ENCODE peak calls at places on chromosomes 13 and 19, in eight cellular contexts. X, R, W, O, T, I, M and K are unnamed samples.

GRCh38 chr13:29925457-29925856 is 75.0 kb upstream of the UBL3 start:
- DNase-seq in X (peak; percentile 38), R (peak; percentile 70), W (peak; percentile 4), O (no peak), T (peak; percentile 81), I (peak; percentile 90), M (peak; percentile 61), K (no peak)

GRCh38 chr19:8401981-8402411 is 11.1 kb upstream of the MARCHF2 start:
- DNase-seq in X (no peak), R (no peak), W (no peak), O (no peak), T (no peak), I (no peak), M (no peak), K (no peak)

GRCh38 chr13:93867481-93867880 is 612.0 kb downstream of the DCT start:
- DNase-seq in X (no peak), R (no peak), W (no peak), O (no peak), T (peak; percentile 76), I (no peak), M (no peak), K (no peak)

GRCh38 chr13:43113603-43114002 is 90.2 kb downstream of the DNAJC15 start:
- DNase-seq in X (no peak), R (no peak), W (no peak), O (no peak), T (no peak), I (no peak), M (no peak), K (no peak)

GRCh38 chr13:112161441-112162301 is 94.7 kb downstream of the SOX1 start:
- DNase-seq in X (no peak), R (no peak), W (no peak), O (no peak), T (no peak), I (no peak), M (no peak), K (no peak)

GRCh38 chr19:27986299-27986698 is 1226.7 kb downstream of the UQCRFS1 start:
- DNase-seq in X (no peak), R (no peak), W (no peak), O (no peak), T (no peak), I (no peak), M (no peak), K (no peak)

GRCh38 chr13:31107109-31107508 is 54.6 kb downstream of the HSPH1 start:
- DNase-seq in X (no peak), R (no peak), W (no peak), O (no peak), T (no peak), I (no peak), M (no peak), K (no peak)

GRCh38 chr13:100513987-100514670 is 74.5 kb downstream of the GGACT start:
- DNase-seq in X (no peak), R (no peak), W (no peak), O (no peak), T (peak; percentile 27), I (no peak), M (peak; percentile 33), K (no peak)

GRCh38 chr19:48401277-48401676 is 7.8 kb downstream of the GRIN2D start:
- DNase-seq in X (no peak), R (no peak), W (no peak), O (no peak), T (no peak), I (no peak), M (no peak), K (no peak)

GRCh38 chr13:99103536-99103935 is 97.1 kb upstream of the UBAC2 start:
- DNase-seq in X (no peak), R (peak; percentile 34), W (peak; percentile 74), O (no peak), T (no peak), I (no peak), M (no peak), K (no peak)

GRCh38 chr13:73364706-73365105 is 305.9 kb downstream of the KLF5 start:
- DNase-seq in X (no peak), R (no peak), W (no peak), O (no peak), T (no peak), I (no peak), M (no peak), K (no peak)

GRCh38 chr13:73367886-73368285 is 309.1 kb downstream of the KLF5 start:
- DNase-seq in X (no peak), R (no peak), W (no peak), O (no peak), T (no peak), I (no peak), M (no peak), K (no peak)

GRCh38 chr13:73366241-73366640 is 307.4 kb downstream of the KLF5 start:
- DNase-seq in X (no peak), R (no peak), W (no peak), O (no peak), T (no peak), I (no peak), M (no peak), K (no peak)

GRCh38 chr13:73365681-73366080 is 306.9 kb downstream of the KLF5 start:
- DNase-seq in X (no peak), R (no peak), W (no peak), O (no peak), T (no peak), I (no peak), M (no peak), K (peak; percentile 21)

GRCh38 chr13:73365240-73365639 is 306.4 kb downstream of the KLF5 start:
- DNase-seq in X (no peak), R (no peak), W (no peak), O (no peak), T (no peak), I (no peak), M (no peak), K (no peak)
- H3K4me3 ChIP-seq in X (no peak overlapping the region), R (no peak overlapping the region), W (no peak overlapping the region), O (no peak overlapping the region), T (no peak overlapping the region), I (no peak overlapping the region), M (no peak overlapping the region), K (no peak overlapping the region)

DNA sequence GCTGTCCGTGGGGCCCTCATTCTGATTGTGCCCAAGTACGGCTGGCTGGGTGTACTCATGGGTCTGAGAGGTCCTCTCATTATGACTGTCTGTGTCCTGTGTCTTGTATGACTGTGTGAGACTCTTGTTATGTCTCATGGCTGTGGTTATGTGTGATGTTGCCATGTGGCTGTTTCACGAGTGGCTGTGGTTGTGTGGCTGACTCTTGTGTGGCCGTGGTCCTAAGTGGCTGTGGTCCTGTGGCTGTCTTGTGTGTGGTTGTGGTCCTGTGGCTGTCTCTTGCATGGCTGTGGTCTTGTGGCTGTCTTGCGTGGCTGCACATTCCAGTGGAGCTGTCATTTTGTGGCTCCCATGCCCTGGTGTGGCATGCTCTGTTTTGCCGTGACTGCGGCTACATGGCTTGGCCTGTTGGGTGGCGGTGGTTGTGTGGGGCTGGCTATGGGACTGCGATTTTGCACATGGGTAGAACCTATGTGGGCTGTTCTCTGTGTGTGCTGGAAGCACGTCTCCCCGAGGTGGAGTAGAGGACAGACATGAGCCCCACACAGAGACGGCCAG is 2.5 kb downstream of the LYL1 start:
- DNase-seq in X (no peak), R (no peak), W (no peak), O (no peak), T (peak; percentile 32), I (no peak), M (no peak), K (no peak)
- H3K4me3 ChIP-seq in X (no peak overlapping the region), R (no peak overlapping the region), W (no peak overlapping the region), O (peak overlapping the region; percentile 52), T (no peak overlapping the region), I (no peak overlapping the region), M (no peak overlapping the region), K (no peak overlapping the region)

DNA sequence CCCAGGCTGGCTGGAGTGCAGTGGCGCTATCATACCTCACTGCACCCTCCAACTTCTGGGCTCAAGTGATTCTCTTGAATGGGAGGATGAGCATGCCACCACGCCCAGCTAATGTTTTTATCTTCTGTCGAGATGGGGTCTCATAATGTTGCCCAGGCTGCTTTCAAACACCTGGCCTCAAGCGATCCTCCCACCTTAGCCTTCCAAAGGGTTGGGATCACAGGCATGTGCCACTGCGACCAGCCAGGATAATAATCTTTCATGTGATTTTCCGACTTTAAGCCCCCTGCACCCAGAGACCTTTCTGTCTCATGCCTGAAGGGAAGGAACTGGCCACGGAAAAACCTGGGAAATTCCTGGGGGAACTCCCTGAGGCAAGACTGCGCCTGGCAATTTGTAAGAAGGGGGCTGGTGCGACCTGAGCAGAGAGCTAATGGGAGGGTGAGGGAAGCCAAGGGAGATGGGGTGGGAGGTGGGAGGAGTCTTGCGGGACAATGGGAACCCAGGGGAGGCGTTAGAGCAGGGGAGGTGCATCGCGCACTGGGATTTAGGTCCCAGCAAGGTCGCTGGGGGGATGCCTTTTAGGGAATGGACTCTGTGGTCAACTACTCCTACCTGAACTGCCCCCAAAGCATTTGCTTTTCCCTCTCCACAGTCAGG is 1.2 kb upstream of the CCDC124 start:
- DNase-seq in X (no peak), R (peak; percentile 38), W (no peak), O (peak; percentile 45), T (peak; percentile 6), I (no peak), M (no peak), K (no peak)
- H3K4me3 ChIP-seq in X (peak overlapping the region; percentile 81), R (peak overlapping the region; percentile 87), W (peak overlapping the region; percentile 99), O (peak overlapping the region; percentile 85), T (peak overlapping the region; percentile 84), I (peak overlapping the region; percentile 78), M (no peak overlapping the region), K (no peak overlapping the region)

DNA sequence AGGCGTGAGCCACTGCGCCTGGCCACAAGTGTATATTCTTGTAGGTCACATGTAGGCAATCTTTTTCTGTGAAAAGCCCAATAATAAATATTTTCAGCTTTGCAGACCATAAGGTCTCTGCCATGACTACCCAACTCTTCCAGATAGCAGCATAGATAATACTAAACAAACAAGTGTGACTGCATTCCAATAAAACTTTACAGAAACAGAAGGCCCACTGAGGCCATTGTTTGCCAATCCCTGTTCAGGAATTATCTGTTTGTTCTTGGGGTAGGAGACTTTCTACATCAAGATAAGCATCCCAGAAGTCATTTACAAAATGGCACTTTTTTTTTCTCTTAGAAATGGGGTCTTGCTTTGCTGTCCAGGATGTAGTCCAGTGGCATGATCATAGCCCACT is 2.8 kb upstream of the ZNF329 start:
- DNase-seq in X (no peak), R (no peak), W (no peak), O (no peak), T (no peak), I (no peak), M (no peak), K (no peak)
- H3K4me3 ChIP-seq in X (no peak overlapping the region), R (no peak overlapping the region), W (no peak overlapping the region), O (no peak overlapping the region), T (no peak overlapping the region), I (no peak overlapping the region), M (no peak overlapping the region), K (no peak overlapping the region)

GRCh38 chr19:42028304-42029216 is 34.5 kb upstream of the ATP1A3 start:
- DNase-seq in X (no peak), R (no peak), W (no peak), O (no peak), T (no peak), I (no peak), M (no peak), K (no peak)
- H3K4me3 ChIP-seq in X (no peak overlapping the region), R (no peak overlapping the region), W (no peak overlapping the region), O (no peak overlapping the region), T (no peak overlapping the region), I (no peak overlapping the region), M (no peak overlapping the region), K (no peak overlapping the region)

GRCh38 chr13:57634829-57635165 is 3.3 kb downstream of the PCDH17 start:
- DNase-seq in X (no peak), R (no peak), W (no peak), O (peak; percentile 38), T (no peak), I (no peak), M (no peak), K (no peak)
- H3K4me3 ChIP-seq in X (peak overlapping the region; percentile 34), R (peak overlapping the region; percentile 20), W (peak overlapping the region; percentile 72), O (peak overlapping the region; percentile 49), T (peak overlapping the region; percentile 13), I (peak overlapping the region; percentile 73), M (peak overlapping the region; percentile 16), K (no peak overlapping the region)